ENCODE peak calls at places on chromosomes 11 and 22, in four cellular contexts. H is HCT116, V is GM12878, K is K562. F is an unnamed sample.
A peak's percentile ranks its signal among the peaks of the same experiment; 100 is the strongest.

GRCh38 chr11:92455221-92455790 is 230.7 kb downstream of the FAT3 start:
- DNase-seq in H (no peak), V (no peak), K (no peak), F (no peak)

GRCh38 chr11:77155082-77155475 is 27.0 kb downstream of the MYO7A start:
- DNase-seq in H (no peak), V (no peak), K (no peak), F (no peak)

GRCh38 chr11:57597461-57597892 is at the start of gene SERPING1:
- DNase-seq in H (no peak), V (no peak), K (no peak), F (no peak)

GRCh38 chr11:11968511-11969280 is 39.7 kb downstream of the DKK3 start:
- DNase-seq in H (no peak), V (no peak), K (no peak), F (no peak)

GRCh38 chr11:99241059-99241458 is 220.3 kb downstream of the CNTN5 start:
- DNase-seq in H (no peak), V (no peak), K (no peak), F (no peak)

GRCh38 chr11:133382217-133382746 is 150.0 kb downstream of the OPCML start:
- DNase-seq in H (no peak), V (no peak), K (no peak), F (no peak)

GRCh38 chr11:13019313-13019712 is 10.2 kb downstream of the RASSF10 start:
- DNase-seq in H (no peak), V (no peak), K (no peak), F (no peak)

GRCh38 chr11:47189100-47189834 is 3.0 kb upstream of the PACSIN3 start:
- DNase-seq in H (no peak), V (no peak), K (no peak), F (no peak)

GRCh38 chr11:111819161-111820058 is 52.0 kb downstream of the ALG9 start:
- DNase-seq in H (no peak), V (no peak), K (no peak), F (no peak)

GRCh38 chr11:12802418-12803085 is 128.3 kb downstream of the TEAD1 start:
- DNase-seq in H (peak; percentile 97), V (no peak), K (peak; percentile 34), F (no peak)

GRCh38 chr22:49966041-49966715 is 5.6 kb downstream of the PIM3 start:
- DNase-seq in H (no peak), V (no peak), K (no peak), F (no peak)

GRCh38 chr11:126082251-126083109 is 19.8 kb upstream of the CDON start:
- DNase-seq in H (no peak), V (no peak), K (no peak), F (peak; percentile 36)

GRCh38 chr22:50010676-50011446 is 1.7 kb downstream of the IL17REL start:
- DNase-seq in H (no peak), V (no peak), K (peak; percentile 64), F (no peak)

GRCh38 chr22:25148149-25148691 is 51.4 kb upstream of the CRYBB3 start:
- DNase-seq in H (no peak), V (no peak), K (peak; percentile 9), F (no peak)

GRCh38 chr11:16280256-16280682 is 76.1 kb downstream of the SOX6 start:
- DNase-seq in H (no peak), V (no peak), K (peak; percentile 48), F (no peak)

GRCh38 chr11:128417607-128418324 is 169.6 kb downstream of the ETS1 start:
- DNase-seq in H (no peak), V (no peak), K (no peak), F (no peak)

GRCh38 chr22:27456696-27457503 is 344.7 kb downstream of the MN1 start:
- DNase-seq in H (no peak), V (no peak), K (no peak), F (no peak)

GRCh38 chr22:22156716-22157499 is 87.7 kb upstream of the VPREB1 start:
- DNase-seq in H (peak; percentile 74), V (peak; percentile 59), K (peak; percentile 100), F (peak; percentile 63)

GRCh38 chr11:61113209-61113608 is 10.9 kb downstream of the CD5 start:
- DNase-seq in H (no peak), V (no peak), K (no peak), F (no peak)

GRCh38 chr11:116454020-116454645 is 318.7 kb downstream of the BUD13 start:
- DNase-seq in H (no peak), V (no peak), K (peak; percentile 16), F (peak; percentile 76)

GRCh38 chr22:31102441-31103081 is 4.8 kb downstream of the SELENOM start:
- DNase-seq in H (no peak), V (no peak), K (no peak), F (no peak)

GRCh38 chr22:31284241-31284745 is 8.0 kb downstream of the PIK3IP1 start:
- DNase-seq in H (no peak), V (no peak), K (no peak), F (no peak)

GRCh38 chr11:119752946-119753345 is 23.9 kb upstream of the NECTIN1 start:
- DNase-seq in H (no peak), V (no peak), K (no peak), F (no peak)

GRCh38 chr11:72637926-72638325 is 36.3 kb downstream of the PDE2A start:
- DNase-seq in H (no peak), V (no peak), K (no peak), F (no peak)

DNA sequence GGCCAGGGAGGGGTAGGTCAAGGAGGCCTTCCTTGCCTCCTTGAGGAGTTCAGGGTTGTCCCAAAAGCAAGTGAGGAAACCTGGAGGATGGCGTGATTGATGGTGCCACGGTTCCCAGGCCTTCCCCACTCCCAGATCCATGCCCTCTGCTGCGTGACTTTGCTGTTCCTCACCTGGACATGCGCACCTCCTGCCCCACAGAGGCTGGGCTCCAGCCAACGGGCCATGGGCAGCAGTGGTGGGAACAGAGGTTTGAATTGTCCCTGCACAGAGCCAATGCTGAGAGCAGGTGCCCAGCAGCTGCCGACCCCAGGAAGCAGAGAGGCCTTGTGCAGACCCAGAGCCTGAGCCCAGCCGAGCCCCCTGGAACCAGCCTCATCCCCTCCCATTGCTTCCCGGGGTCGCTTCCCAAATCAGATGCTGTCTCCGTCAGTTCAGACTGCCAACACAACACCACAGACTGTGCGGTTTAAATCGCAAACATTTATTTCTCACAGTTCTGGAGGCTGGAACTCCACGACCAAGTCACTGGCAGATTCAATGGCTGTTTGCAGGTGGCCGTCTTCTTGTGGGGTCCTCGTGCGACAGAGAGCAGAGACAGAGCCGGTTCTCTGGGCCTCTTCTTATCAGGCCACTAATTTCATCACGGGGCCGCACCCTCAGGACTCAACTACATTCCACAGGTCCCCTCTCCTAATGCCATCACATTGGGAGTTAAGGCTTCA is 6.2 kb upstream of the LINC01488 start:
- DNase-seq in H (no peak), V (no peak), K (no peak), F (no peak)
- TF ChIP-seq ATF3 in H (no peak), V (no peak), K (no peak), F (no peak)

GRCh38 chr22:38040953-38041759 is 16.0 kb upstream of the PICK1 start:
- DNase-seq in H (no peak), V (no peak), K (no peak), F (no peak)

GRCh38 chr22:38035530-38035885 is 21.7 kb upstream of the PICK1 start:
- DNase-seq in H (no peak), V (no peak), K (no peak), F (no peak)

GRCh38 chr22:38038890-38039812 is 18.1 kb upstream of the PICK1 start:
- DNase-seq in H (no peak), V (no peak), K (no peak), F (no peak)

GRCh38 chr22:38036392-38037062 is 20.7 kb upstream of the PICK1 start:
- DNase-seq in H (no peak), V (no peak), K (no peak), F (no peak)

DNA sequence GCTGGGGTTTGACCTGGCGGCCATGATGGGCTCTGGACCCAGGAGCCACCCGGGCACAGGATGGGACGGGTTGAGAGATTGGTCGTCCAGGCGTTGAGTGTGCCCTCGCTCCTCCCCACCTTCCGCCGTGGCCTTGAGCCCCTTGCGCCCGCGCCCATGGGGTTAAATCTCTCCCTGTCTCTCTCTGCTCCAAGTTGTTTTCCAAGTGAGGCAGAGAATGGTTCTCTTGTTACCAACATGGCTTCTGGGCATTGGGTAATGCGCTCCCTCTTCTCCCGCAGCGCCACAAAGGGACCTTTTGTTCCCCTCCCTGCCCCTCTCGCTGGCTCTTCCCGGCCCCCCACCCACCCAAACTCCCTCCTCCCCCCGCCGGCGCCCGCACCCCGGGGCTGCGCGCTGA is 18.8 kb upstream of the PICK1 start:
- DNase-seq in H (no peak), V (no peak), K (no peak), F (no peak)
- TF ChIP-seq ATF3 in H (no peak), V (no peak), K (no peak), F (no peak)

DNA sequence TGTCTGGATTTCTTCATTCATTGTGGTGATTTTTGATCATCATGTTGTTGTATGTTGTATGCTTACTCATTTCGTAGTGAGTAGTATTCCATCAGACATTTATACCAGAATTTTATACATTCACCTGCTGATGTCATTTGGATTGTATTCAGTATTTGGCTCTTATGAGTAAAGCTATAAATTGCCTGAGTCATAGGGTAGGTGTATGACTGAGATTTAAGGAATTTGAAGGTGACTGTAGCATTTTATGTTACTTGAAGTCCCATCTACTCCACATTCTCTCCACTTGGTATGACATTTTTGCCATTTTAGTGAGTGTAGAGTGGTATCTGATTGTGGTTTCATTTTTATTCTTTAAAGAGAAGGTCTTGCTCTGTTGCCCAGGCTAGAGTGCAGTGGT is 548.2 kb downstream of the TBC1D22A start:
- DNase-seq in H (peak; percentile 33), V (no peak), K (no peak), F (no peak)
- TF ChIP-seq ATF3 in H (no peak), V (no peak), K (no peak), F (no peak)

DNA sequence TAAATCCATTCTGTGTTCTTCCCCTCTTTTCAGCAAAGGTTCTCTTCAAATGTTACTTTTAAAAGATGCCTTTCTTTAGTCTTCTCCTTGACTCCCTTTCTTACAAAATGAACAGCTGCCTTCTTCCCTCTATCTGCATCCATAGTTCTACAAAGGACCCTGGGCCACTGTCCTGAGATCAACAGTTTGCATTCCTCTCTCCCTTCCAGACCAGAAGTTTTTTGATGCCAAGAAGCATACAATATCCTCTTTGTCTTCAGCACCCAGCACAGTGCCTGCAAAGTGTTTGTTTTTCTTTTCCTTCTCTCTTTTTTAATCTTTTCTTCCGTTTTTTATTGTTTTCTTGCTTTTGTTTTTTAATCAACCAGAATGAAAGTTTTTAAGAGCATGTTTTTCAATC is 183.5 kb upstream of the SNX19 start:
- DNase-seq in H (no peak), V (no peak), K (no peak), F (no peak)
- TF ChIP-seq ATF3 in H (no peak), V (no peak), K (no peak), F (no peak)

DNA sequence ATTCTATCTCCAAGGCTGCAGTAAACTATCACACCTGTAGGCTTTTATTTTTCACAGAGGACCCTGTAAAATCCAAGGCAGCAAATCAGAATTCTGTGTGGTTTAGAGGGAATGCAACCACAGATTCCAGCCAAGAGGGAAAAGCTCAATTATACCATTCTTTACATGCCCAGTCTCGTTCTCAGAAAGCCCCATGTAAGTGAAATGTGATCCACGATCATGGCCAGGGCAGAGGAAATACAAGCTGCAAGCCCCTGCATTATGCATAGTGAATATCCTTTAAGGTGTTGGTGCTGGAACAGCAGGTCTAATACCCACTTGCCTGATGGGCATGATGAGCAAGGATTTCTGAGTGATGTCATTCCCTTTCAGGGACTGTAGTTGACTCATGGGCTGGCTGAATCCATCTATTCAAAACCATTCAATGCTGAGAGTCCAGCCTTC is 198.7 kb upstream of the MTMR2 start:
- DNase-seq in H (no peak), V (no peak), K (no peak), F (no peak)
- TF ChIP-seq ATF3 in H (no peak), V (no peak), K (no peak), F (no peak)

GRCh38 chr22:46436595-46437163 is 100.7 kb downstream of the CELSR1 start:
- DNase-seq in H (no peak), V (no peak), K (no peak), F (no peak)
- TF ChIP-seq ATF3 in H (no peak), V (no peak), K (peak; percentile 19), F (no peak)